ENCODE peak calls at places on chromosomes 6 and 20, in four cellular contexts. M, F, K and A are unnamed samples.

GRCh38 chr20:24638546-24639166 is 169.2 kb downstream of the SYNDIG1 start:
- DNase-seq in M (no peak), F (no peak), K (no peak), A (no peak)

GRCh38 chr6:142030115-142030619 is 102.6 kb upstream of the GJE1 start:
- DNase-seq in M (peak; percentile 16), F (no peak), K (no peak), A (no peak)

GRCh38 chr6:151634336-151634720 is 140.5 kb downstream of the CCDC170 start:
- DNase-seq in M (no peak), F (no peak), K (no peak), A (no peak)

GRCh38 chr6:20414711-20415110 is 13.0 kb downstream of the E2F3 start:
- DNase-seq in M (no peak), F (no peak), K (no peak), A (no peak)

GRCh38 chr20:34180460-34181108 is 60.6 kb upstream of the ASIP start:
- DNase-seq in M (no peak), F (no peak), K (no peak), A (no peak)

GRCh38 chr20:33232486-33233072 is 3.2 kb upstream of the BPIFA1 start:
- DNase-seq in M (no peak), F (no peak), K (no peak), A (no peak)

GRCh38 chr6:110529907-110530306 is 53.5 kb upstream of the SLC22A16 start:
- DNase-seq in M (no peak), F (no peak), K (no peak), A (no peak)

GRCh38 chr20:4160761-4161305 is 145.5 kb upstream of the RNF24 start:
- DNase-seq in M (peak; percentile 86), F (peak; percentile 54), K (no peak), A (no peak)

GRCh38 chr20:35511814-35512420 is 17.5 kb downstream of the C20orf173 start:
- DNase-seq in M (peak; percentile 18), F (no peak), K (peak; percentile 37), A (no peak)

GRCh38 chr20:49750611-49751396 is 37.1 kb upstream of the B4GALT5 start:
- DNase-seq in M (no peak), F (no peak), K (no peak), A (no peak)

GRCh38 chr6:36682328-36683144 is 4.0 kb downstream of the CDKN1A start:
- DNase-seq in M (no peak), F (peak; percentile 25), K (peak; percentile 54), A (peak; percentile 11)

GRCh38 chr20:57547250-57547649 is 13.7 kb upstream of the PCK1 start:
- DNase-seq in M (no peak), F (no peak), K (no peak), A (no peak)